ENCODE peak calls at places on chromosomes 1 and 21, in six cellular contexts. C is esophagus squamous epithelium, B is HAP-1, R is hepatocyte, L is T-helper 2 cell, I is brain microvascular endothelial cell. O is an unnamed sample.

GRCh38 chr1:174433451-174433850 is 14.3 kb upstream of the GPR52 start:
- DNase-seq in R (no peak), L (no peak), C (no peak), I (peak; percentile 66), B (no peak), O (no peak)

GRCh38 chr1:109791495-109792040 is 27.8 kb upstream of the EPS8L3 start:
- DNase-seq in C (no peak), L (no peak), I (no peak), R (no peak), B (no peak), O (no peak)

GRCh38 chr1:14940285-14940890 is 213.2 kb upstream of the TMEM51 start:
- DNase-seq in B (no peak), C (no peak), L (no peak), R (no peak), I (no peak), O (no peak)

GRCh38 chr1:5597171-5597864 is 394.9 kb downstream of the NPHP4 start:
- DNase-seq in L (no peak), R (peak; percentile 70), I (no peak), B (no peak), C (no peak), O (no peak)

GRCh38 chr1:222382171-222382570 is 165.7 kb downstream of the HHIPL2 start:
- DNase-seq in L (no peak), B (no peak), C (no peak), R (no peak), I (no peak), O (no peak)

GRCh38 chr1:31583995-31584868 is 7.9 kb downstream of the TINAGL1 start:
- DNase-seq in B (no peak), R (peak; percentile 76), C (no peak), I (peak; percentile 66), L (no peak), O (peak; percentile 11)

GRCh38 chr1:230169454-230170152 is 102.6 kb downstream of the GALNT2 start:
- DNase-seq in L (no peak), I (no peak), C (no peak), B (no peak), R (no peak), O (no peak)

GRCh38 chr1:225692517-225692879 is 39.6 kb upstream of the ENAH start:
- DNase-seq in L (no peak), I (no peak), B (no peak), R (no peak), C (no peak), O (no peak)

GRCh38 chr1:244163861-244164562 is 112.9 kb downstream of the ZBTB18 start:
- DNase-seq in R (peak; percentile 73), C (no peak), I (peak; percentile 93), L (no peak), B (no peak), O (no peak)

GRCh38 chr1:41021526-41022308 is at the start of gene SLFNL1:
- DNase-seq in B (no peak), L (no peak), I (no peak), R (no peak), C (no peak), O (no peak)

GRCh38 chr1:28716336-28716735 is 20.4 kb upstream of the YTHDF2 start:
- DNase-seq in I (no peak), R (no peak), B (no peak), C (no peak), L (no peak), O (no peak)

GRCh38 chr1:204879351-204879750 is 8.7 kb downstream of the NFASC start:
- DNase-seq in R (no peak), B (peak; percentile 6), C (no peak), L (no peak), I (no peak), O (no peak)

GRCh38 chr21:32819702-32820101 is 48.1 kb upstream of the PAXBP1 start:
- DNase-seq in R (peak; percentile 25), I (peak; percentile 63), L (no peak), B (no peak), C (no peak), O (no peak)

GRCh38 chr1:6614953-6615785 is 1.6 kb downstream of the PHF13 start:
- DNase-seq in R (peak; percentile 46), L (no peak), I (no peak), B (no peak), C (no peak), O (no peak)

GRCh38 chr1:917466-918091 is 6.1 kb upstream of the SAMD11 start:
- DNase-seq in R (no peak), L (no peak), I (no peak), B (peak; percentile 2), C (no peak), O (no peak)

GRCh38 chr1:228341814-228342626 is 64.6 kb downstream of the TRIM11 start:
- DNase-seq in B (no peak), R (no peak), L (peak; percentile 1), I (no peak), C (no peak), O (no peak)

GRCh38 chr1:66685265-66685664 is 67.0 kb upstream of the DYNLT5 start:
- DNase-seq in L (no peak), C (no peak), R (no peak), I (no peak), B (no peak), O (no peak)

GRCh38 chr1:100461222-100461621 is 76.7 kb upstream of the GPR88 start:
- DNase-seq in C (no peak), L (no peak), B (no peak), R (no peak), I (no peak), O (no peak)

GRCh38 chr1:156291226-156292061 is 4.0 kb downstream of the GLMP start:
- DNase-seq in C (no peak), I (peak; percentile 90), L (no peak), R (peak; percentile 97), B (no peak), O (peak; percentile 88)

GRCh38 chr1:155396874-155397476 is 76.3 kb downstream of the RUSC1 start:
- DNase-seq in B (no peak), R (peak; percentile 16), L (no peak), C (no peak), I (no peak), O (no peak)

GRCh38 chr1:88175631-88176226 is 508.3 kb upstream of the PKN2 start:
- DNase-seq in B (no peak), C (no peak), R (peak; percentile 64), L (no peak), I (no peak), O (no peak)

GRCh38 chr21:31251686-31252085 is 92.4 kb downstream of the TIAM1 start:
- DNase-seq in C (no peak), L (no peak), R (no peak), B (no peak), I (no peak), O (no peak)

GRCh38 chr1:47690341-47691244 is 252.7 kb downstream of the FOXD2 start:
- DNase-seq in C (no peak), B (no peak), L (no peak), I (no peak), R (no peak), O (no peak)

GRCh38 chr1:162902372-162902771 is 41.4 kb upstream of the CCDC190 start:
- DNase-seq in B (no peak), R (no peak), C (no peak), I (peak; percentile 56), L (no peak), O (no peak)

GRCh38 chr1:246506785-246507639 is at the start of gene SMYD3:
- DNase-seq in C (no peak), B (peak; percentile 79), L (peak; percentile 70), R (peak; percentile 93), I (peak; percentile 41), O (peak; percentile 92)

GRCh38 chr1:203742446-203742845 is 22.5 kb upstream of the LAX1 start:
- DNase-seq in C (no peak), B (no peak), L (no peak), R (no peak), I (peak; percentile 14), O (no peak)

GRCh38 chr1:227885135-227885647 is 62.5 kb downstream of the WNT9A start:
- DNase-seq in I (no peak), B (no peak), L (no peak), C (no peak), R (peak; percentile 3), O (no peak)

GRCh38 chr1:39819091-39819812 is 30.6 kb upstream of the BMP8B start:
- DNase-seq in L (no peak), B (no peak), R (no peak), I (no peak), C (no peak), O (no peak)